ENCODE peak calls at places on chromosomes 3 and 15, in six cellular contexts. C, G, H, J, W and Q are unnamed samples.

GRCh38 chr3:157471051-157471450 is 32.2 kb downstream of the VEPH1 start:
- DNase-seq in C (no peak), G (no peak), H (no peak), J (no peak), W (no peak), Q (no peak)

GRCh38 chr3:50419595-50419994 is 60.3 kb upstream of the TMEM115 start:
- DNase-seq in C (no peak), G (no peak), H (no peak), J (no peak), W (no peak), Q (peak; percentile 6)

GRCh38 chr15:85858586-85859375 is 64.1 kb upstream of the KLHL25 start:
- DNase-seq in C (peak; percentile 62), G (peak; percentile 73), H (peak; percentile 53), J (peak; percentile 64), W (peak; percentile 29), Q (peak; percentile 64)

GRCh38 chr15:89802231-89802928 is 12.3 kb downstream of the ANPEP start:
- DNase-seq in C (no peak), G (no peak), H (no peak), J (no peak), W (no peak), Q (no peak)

GRCh38 chr3:49476563-49476962 is 6.5 kb downstream of the DAG1 start:
- DNase-seq in C (no peak), G (no peak), H (no peak), J (no peak), W (no peak), Q (peak; percentile 18)

GRCh38 chr3:5053021-5053831 is 68.9 kb upstream of the ARL8B start:
- DNase-seq in C (no peak), G (no peak), H (peak; percentile 33), J (no peak), W (no peak), Q (no peak)

GRCh38 chr3:5376761-5377160 is 189.3 kb downstream of the EDEM1 start:
- DNase-seq in C (no peak), G (peak; percentile 29), H (peak; percentile 61), J (no peak), W (no peak), Q (no peak)

GRCh38 chr15:71066983-71067382 is 48.3 kb upstream of the THSD4 start:
- DNase-seq in C (no peak), G (no peak), H (peak; percentile 75), J (no peak), W (no peak), Q (no peak)

GRCh38 chr15:35305906-35306305 is 220.8 kb upstream of the NANOGP8 start:
- DNase-seq in C (no peak), G (no peak), H (peak; percentile 40), J (no peak), W (no peak), Q (no peak)

GRCh38 chr3:61452536-61452991 is 108.8 kb upstream of the PTPRG start:
- DNase-seq in C (no peak), G (no peak), H (peak; percentile 91), J (no peak), W (no peak), Q (no peak)

GRCh38 chr3:14117468-14118399 is 6.9 kb downstream of the CHCHD4 start:
- DNase-seq in C (no peak), G (no peak), H (no peak), J (no peak), W (no peak), Q (no peak)

GRCh38 chr3:32140943-32141342 is 34.5 kb downstream of the GPD1L start:
- DNase-seq in C (no peak), G (no peak), H (peak; percentile 40), J (no peak), W (no peak), Q (no peak)

GRCh38 chr3:102715030-102715697 is 280.3 kb downstream of the ZPLD1 start:
- DNase-seq in C (no peak), G (no peak), H (peak; percentile 91), J (no peak), W (no peak), Q (no peak)

GRCh38 chr3:72176537-72177041 is 391.6 kb upstream of the PROK2 start:
- DNase-seq in C (no peak), G (peak; percentile 90), H (no peak), J (no peak), W (no peak), Q (no peak)

GRCh38 chr3:15726043-15726442 is 71.7 kb downstream of the ANKRD28 start:
- DNase-seq in C (no peak), G (no peak), H (peak; percentile 72), J (no peak), W (no peak), Q (no peak)

GRCh38 chr15:66390670-66391069 is 4.0 kb downstream of the MAP2K1 start:
- DNase-seq in C (no peak), G (peak; percentile 78), H (peak; percentile 79), J (no peak), W (peak; percentile 22), Q (peak; percentile 69)

GRCh38 chr3:19972056-19972455 is 25.2 kb downstream of the RAB5A start:
- DNase-seq in C (no peak), G (no peak), H (peak; percentile 91), J (no peak), W (no peak), Q (no peak)

GRCh38 chr3:56787258-56787777 is 14.4 kb downstream of the ARHGEF3 start:
- DNase-seq in C (no peak), G (peak; percentile 24), H (no peak), J (no peak), W (no peak), Q (peak; percentile 66)

GRCh38 chr15:28094732-28095521 is 4.2 kb downstream of the OCA2 start:
- DNase-seq in C (no peak), G (no peak), H (no peak), J (no peak), W (no peak), Q (no peak)

GRCh38 chr3:159711560-159712333 is 276.9 kb upstream of the IL12A start:
- DNase-seq in C (no peak), G (no peak), H (peak; percentile 81), J (no peak), W (peak; percentile 19), Q (no peak)

GRCh38 chr15:66310786-66311185 is 17.4 kb downstream of the DIS3L start:
- DNase-seq in C (no peak), G (no peak), H (no peak), J (no peak), W (no peak), Q (no peak)

GRCh38 chr15:64288577-64288976 is 67.4 kb downstream of the CSNK1G1 start:
- DNase-seq in C (no peak), G (no peak), H (no peak), J (no peak), W (no peak), Q (no peak)

GRCh38 chr3:110965976-110966375 is 105.6 kb upstream of the NECTIN3 start:
- DNase-seq in C (no peak), G (no peak), H (no peak), J (no peak), W (no peak), Q (no peak)

GRCh38 chr15:90742082-90742481 is 24.9 kb downstream of the BLM start:
- DNase-seq in C (no peak), G (no peak), H (no peak), J (no peak), W (no peak), Q (no peak)

GRCh38 chr15:70505971-70506887 is 257.1 kb downstream of the UACA start:
- DNase-seq in C (no peak), G (no peak), H (no peak), J (no peak), W (no peak), Q (no peak)

GRCh38 chr15:25465835-25466234 is 27.0 kb upstream of the UBE3A start:
- DNase-seq in C (no peak), G (no peak), H (peak; percentile 10), J (no peak), W (no peak), Q (no peak)

GRCh38 chr3:20256144-20256543 is 70.1 kb upstream of the SGO1 start:
- DNase-seq in C (no peak), G (no peak), H (peak; percentile 65), J (no peak), W (no peak), Q (no peak)